ENCODE peak calls at places on chromosomes 4 and X, in nine cellular contexts. One of them, this sample, is unnamed.

GRCh38 chr4:188691811-188692210 is 552.6 kb downstream of the TRIML1 start:
- DNase-seq in MCF 10A: peak; percentile 29
- DNase-seq in astrocyte: no peak
- DNase-seq in IMR-90: peak; percentile 88
- DNase-seq in heart left ventricle: no peak
- DNase-seq in NCI-H1092: no peak
- DNase-seq in astrocyte of the cerebellum: no peak
- DNase-seq in HTR-8/SVneo: peak; percentile 43
- DNase-seq in GM20000: no peak
- DNase-seq in this sample: no peak

GRCh38 chr4:58411904-58412303 is 1301.7 kb upstream of the IGFBP7 start:
- DNase-seq in MCF 10A: no peak
- DNase-seq in astrocyte: no peak
- DNase-seq in IMR-90: no peak
- DNase-seq in heart left ventricle: no peak
- DNase-seq in NCI-H1092: no peak
- DNase-seq in astrocyte of the cerebellum: no peak
- DNase-seq in HTR-8/SVneo: no peak
- DNase-seq in GM20000: no peak
- DNase-seq in this sample: no peak

GRCh38 chrX:15943393-15943792 is 88.8 kb upstream of the AP1S2 start:
- DNase-seq in MCF 10A: no peak
- DNase-seq in astrocyte: no peak
- DNase-seq in IMR-90: no peak
- DNase-seq in heart left ventricle: no peak
- DNase-seq in NCI-H1092: no peak
- DNase-seq in astrocyte of the cerebellum: no peak
- DNase-seq in HTR-8/SVneo: no peak
- DNase-seq in GM20000: no peak
- DNase-seq in this sample: no peak

GRCh38 chrX:23756165-23756564 is 13.1 kb upstream of the ACOT9 start:
- DNase-seq in MCF 10A: peak; percentile 79
- DNase-seq in astrocyte: peak; percentile 5
- DNase-seq in IMR-90: peak; percentile 41
- DNase-seq in heart left ventricle: peak; percentile 46
- DNase-seq in NCI-H1092: peak; percentile 0
- DNase-seq in astrocyte of the cerebellum: no peak
- DNase-seq in HTR-8/SVneo: peak; percentile 73
- DNase-seq in GM20000: peak; percentile 73
- DNase-seq in this sample: peak; percentile 49

GRCh38 chr4:122963222-122963621 is 40.8 kb upstream of the NUDT6 start:
- DNase-seq in MCF 10A: peak; percentile 87
- DNase-seq in astrocyte: peak; percentile 3
- DNase-seq in IMR-90: peak; percentile 45
- DNase-seq in heart left ventricle: no peak
- DNase-seq in NCI-H1092: no peak
- DNase-seq in astrocyte of the cerebellum: no peak
- DNase-seq in HTR-8/SVneo: no peak
- DNase-seq in GM20000: no peak
- DNase-seq in this sample: no peak

GRCh38 chr4:7170012-7170411 is 22.3 kb upstream of the SORCS2 start:
- DNase-seq in MCF 10A: no peak
- DNase-seq in astrocyte: no peak
- DNase-seq in IMR-90: no peak
- DNase-seq in heart left ventricle: no peak
- DNase-seq in NCI-H1092: no peak
- DNase-seq in astrocyte of the cerebellum: no peak
- DNase-seq in HTR-8/SVneo: no peak
- DNase-seq in GM20000: no peak
- DNase-seq in this sample: no peak

GRCh38 chr4:104966349-104967033 is 180.2 kb upstream of the TET2 start:
- DNase-seq in MCF 10A: peak; percentile 55
- DNase-seq in astrocyte: no peak
- DNase-seq in IMR-90: no peak
- DNase-seq in heart left ventricle: no peak
- DNase-seq in NCI-H1092: no peak
- DNase-seq in astrocyte of the cerebellum: no peak
- DNase-seq in HTR-8/SVneo: no peak
- DNase-seq in GM20000: peak; percentile 69
- DNase-seq in this sample: no peak

GRCh38 chr4:104491396-104491821 is 3.3 kb downstream of the CXXC4 start:
- DNase-seq in MCF 10A: no peak
- DNase-seq in astrocyte: peak; percentile 18
- DNase-seq in IMR-90: no peak
- DNase-seq in heart left ventricle: no peak
- DNase-seq in NCI-H1092: no peak
- DNase-seq in astrocyte of the cerebellum: no peak
- DNase-seq in HTR-8/SVneo: no peak
- DNase-seq in GM20000: peak; percentile 61
- DNase-seq in this sample: peak; percentile 17

GRCh38 chrX:10549280-10549679 is 71.1 kb downstream of the MID1 start:
- DNase-seq in MCF 10A: peak; percentile 62
- DNase-seq in astrocyte: no peak
- DNase-seq in IMR-90: no peak
- DNase-seq in heart left ventricle: no peak
- DNase-seq in NCI-H1092: peak; percentile 6
- DNase-seq in astrocyte of the cerebellum: no peak
- DNase-seq in HTR-8/SVneo: no peak
- DNase-seq in GM20000: no peak
- DNase-seq in this sample: no peak

GRCh38 chr4:8538703-8539567 is 41.3 kb upstream of the GPR78 start:
- DNase-seq in MCF 10A: peak; percentile 95
- DNase-seq in astrocyte: peak; percentile 53
- DNase-seq in IMR-90: peak; percentile 75
- DNase-seq in heart left ventricle: peak; percentile 16
- DNase-seq in NCI-H1092: no peak
- DNase-seq in astrocyte of the cerebellum: no peak
- DNase-seq in HTR-8/SVneo: peak; percentile 45
- DNase-seq in GM20000: no peak
- DNase-seq in this sample: no peak

GRCh38 chr4:38489924-38490639 is 173.9 kb upstream of the KLF3 start:
- DNase-seq in MCF 10A: no peak
- DNase-seq in astrocyte: peak; percentile 33
- DNase-seq in IMR-90: peak; percentile 46
- DNase-seq in heart left ventricle: peak; percentile 46
- DNase-seq in NCI-H1092: no peak
- DNase-seq in astrocyte of the cerebellum: no peak
- DNase-seq in HTR-8/SVneo: no peak
- DNase-seq in GM20000: no peak
- DNase-seq in this sample: no peak

GRCh38 chr4:1305781-1306455 is 16.2 kb downstream of the MAEA start:
- DNase-seq in MCF 10A: no peak
- DNase-seq in astrocyte: no peak
- DNase-seq in IMR-90: no peak
- DNase-seq in heart left ventricle: peak; percentile 9
- DNase-seq in NCI-H1092: no peak
- DNase-seq in astrocyte of the cerebellum: no peak
- DNase-seq in HTR-8/SVneo: no peak
- DNase-seq in GM20000: no peak
- DNase-seq in this sample: no peak

GRCh38 chrX:154986826-154987575 is 35.5 kb downstream of the F8 start:
- DNase-seq in MCF 10A: no peak
- DNase-seq in astrocyte: no peak
- DNase-seq in IMR-90: no peak
- DNase-seq in heart left ventricle: no peak
- DNase-seq in NCI-H1092: no peak
- DNase-seq in astrocyte of the cerebellum: no peak
- DNase-seq in HTR-8/SVneo: no peak
- DNase-seq in GM20000: no peak
- DNase-seq in this sample: no peak

GRCh38 chr4:23930750-23931488 is 41.1 kb upstream of the PPARGC1A start:
- DNase-seq in MCF 10A: no peak
- DNase-seq in astrocyte: peak; percentile 35
- DNase-seq in IMR-90: no peak
- DNase-seq in heart left ventricle: peak; percentile 95
- DNase-seq in NCI-H1092: no peak
- DNase-seq in astrocyte of the cerebellum: no peak
- DNase-seq in HTR-8/SVneo: no peak
- DNase-seq in GM20000: no peak
- DNase-seq in this sample: no peak

This sample was measured in T-helper 1 cell.